ENCODE peak calls at places on chromosomes 1 and 21, in seven cellular contexts. F is osteoblast, D is IMR-90, M is cardiac fibroblast, O is fibroblast of pulmonary artery, E is heart right ventricle, K is endodermal cell. I is an unnamed sample.

GRCh38 chr1:156387899-156388813 is 19.1 kb downstream of the RHBG start:
- DNase-seq in F (peak), D (no peak), M (no peak), O (no peak), E (no peak), K (peak), I (peak)

GRCh38 chr1:224733021-224733911 is 117.1 kb downstream of the CNIH3 start:
- DNase-seq in F (no peak), D (peak), M (peak), O (peak), E (peak), K (no peak), I (no peak)

GRCh38 chr1:204837440-204838084 is 33.1 kb upstream of the NFASC start:
- DNase-seq in F (peak), D (peak), M (peak), O (peak), E (peak), K (peak), I (no peak)

GRCh38 chr1:109501644-109502367 is 7.7 kb downstream of the AMIGO1 start:
- DNase-seq in F (peak), D (no peak), M (no peak), O (no peak), E (no peak), K (no peak), I (no peak)

GRCh38 chr1:205410581-205411298 is 11.1 kb downstream of the LEMD1 start:
- DNase-seq in F (no peak), D (no peak), M (no peak), O (no peak), E (no peak), K (no peak), I (no peak)

GRCh38 chr1:86687595-86687994 is 16.8 kb upstream of the SH3GLB1 start:
- DNase-seq in F (peak), D (no peak), M (peak), O (peak), E (no peak), K (no peak), I (no peak)

GRCh38 chr1:33288976-33289857 is 31.7 kb downstream of the A3GALT2 start:
- DNase-seq in F (peak), D (no peak), M (no peak), O (no peak), E (no peak), K (no peak), I (peak)

GRCh38 chr1:228004887-228005462 is 1.8 kb upstream of the WNT3A start:
- DNase-seq in F (peak), D (no peak), M (no peak), O (no peak), E (no peak), K (peak), I (no peak)

GRCh38 chr1:179016694-179017382 is 8.9 kb upstream of the FAM20B start:
- DNase-seq in F (peak), D (peak), M (peak), O (peak), E (peak), K (no peak), I (peak)

GRCh38 chr21:33019885-33020557 is 5.7 kb upstream of the OLIG2 start:
- DNase-seq in F (peak), D (no peak), M (no peak), O (no peak), E (no peak), K (peak), I (no peak)

GRCh38 chr1:109904105-109904817 is 6.4 kb upstream of the CSF1 start:
- DNase-seq in F (peak), D (no peak), M (no peak), O (no peak), E (no peak), K (no peak), I (peak)

GRCh38 chr1:109631513-109632260 is 12.1 kb downstream of the AMPD2 start:
- DNase-seq in F (no peak), D (no peak), M (no peak), O (no peak), E (no peak), K (no peak), I (no peak)

GRCh38 chr1:27427329-27427728 is 34.9 kb downstream of the GPR3 start:
- DNase-seq in F (no peak), D (no peak), M (no peak), O (no peak), E (no peak), K (no peak), I (no peak)

GRCh38 chr21:41973861-41974751 is 20.3 kb upstream of the C2CD2 start:
- DNase-seq in F (peak), D (peak), M (no peak), O (peak), E (peak), K (peak), I (peak)

GRCh38 chr21:27362249-27362648 is 395.4 kb upstream of the ADAMTS5 start:
- DNase-seq in F (no peak), D (no peak), M (peak), O (no peak), E (no peak), K (no peak), I (no peak)

GRCh38 chr1:158686430-158687009 is at the start of gene SPTA1:
- DNase-seq in F (no peak), D (no peak), M (peak), O (peak), E (no peak), K (no peak), I (no peak)

GRCh38 chr1:169472759-169473158 is 13.0 kb downstream of the SLC19A2 start:
- DNase-seq in F (no peak), D (no peak), M (no peak), O (no peak), E (no peak), K (no peak), I (no peak)

GRCh38 chr1:67597336-67597735 is 87.7 kb upstream of the GADD45A start:
- DNase-seq in F (no peak), D (peak), M (no peak), O (no peak), E (no peak), K (no peak), I (no peak)

GRCh38 chr1:2840036-2840809 is 38.7 kb upstream of the TTC34 start:
- DNase-seq in F (no peak), D (no peak), M (no peak), O (no peak), E (no peak), K (no peak), I (peak)

GRCh38 chr1:205344010-205344808 is 12.5 kb downstream of the KLHDC8A start:
- DNase-seq in F (no peak), D (no peak), M (no peak), O (no peak), E (no peak), K (peak), I (peak)

GRCh38 chr1:99005142-99005491 is 456 bp upstream of the PLPPR5 start:
- DNase-seq in F (peak), D (no peak), M (no peak), O (no peak), E (no peak), K (peak), I (peak)

GRCh38 chr1:200837931-200838571 is 34.7 kb upstream of the GPR25 start:
- DNase-seq in F (no peak), D (peak), M (peak), O (peak), E (no peak), K (no peak), I (no peak)

GRCh38 chr1:240312872-240313271 is 221.2 kb downstream of the FMN2 start:
- DNase-seq in F (peak), D (peak), M (peak), O (peak), E (no peak), K (no peak), I (no peak)

GRCh38 chr1:19648689-19649088 is 4.6 kb downstream of the NBL1 start:
- DNase-seq in F (peak), D (no peak), M (peak), O (peak), E (no peak), K (peak), I (no peak)

GRCh38 chr1:20216574-20216973 is 30.3 kb upstream of the PLA2G2C start:
- DNase-seq in F (no peak), D (peak), M (peak), O (peak), E (no peak), K (peak), I (no peak)

GRCh38 chr21:31555741-31556191 is 103.7 kb upstream of the SOD1 start:
- DNase-seq in F (peak), D (no peak), M (no peak), O (no peak), E (no peak), K (peak), I (no peak)

GRCh38 chr1:232486006-232486405 is 143.9 kb downstream of the SIPA1L2 start:
- DNase-seq in F (no peak), D (peak), M (no peak), O (no peak), E (no peak), K (no peak), I (no peak)

DNA sequence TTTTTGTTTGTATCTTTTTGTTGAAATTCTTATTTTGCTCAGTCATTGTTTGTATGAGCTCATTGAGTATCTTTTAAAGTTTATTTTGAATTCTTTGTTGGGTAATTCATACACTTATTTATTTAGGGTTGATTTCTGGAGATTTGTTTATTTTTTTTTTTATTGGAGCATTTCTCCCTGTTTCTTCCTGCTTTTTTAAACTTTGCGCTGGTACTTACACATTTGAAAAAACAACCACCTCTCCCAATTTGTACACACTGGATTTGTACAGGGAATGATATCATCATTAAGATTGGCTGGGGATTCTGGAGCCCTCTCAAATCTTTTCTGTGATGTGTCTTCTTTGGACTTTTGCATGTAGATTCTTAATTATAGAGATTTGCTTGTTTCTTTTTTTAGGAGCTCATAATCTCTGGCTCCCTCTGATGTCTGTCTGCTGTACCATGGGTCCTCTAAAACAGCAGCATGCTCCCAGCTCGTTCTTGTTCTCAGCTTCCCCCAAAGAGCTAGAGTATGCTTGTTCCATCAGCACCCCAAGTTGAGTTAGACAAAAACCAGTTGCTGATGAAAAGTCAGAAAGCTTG is 310.7 kb downstream of the DUSP10 start:
- DNase-seq in F (peak), D (peak), M (peak), O (peak), E (no peak), K (no peak), I (no peak)
- TF ChIP-seq CTCF in F (peak), D (peak), M (peak), O (peak), E (peak), K (no peak), I (no peak)

GRCh38 chr1:44688760-44689446 is 14.4 kb downstream of the ARMH1 start:
- DNase-seq in F (no peak), D (no peak), M (no peak), O (no peak), E (no peak), K (no peak), I (peak)
- H3K4me3 ChIP-seq in F (no peak), D (no peak), M (no peak), O (no peak), E (no peak), K (no peak), I (no peak)

GRCh38 chr1:50684185-50684584 is 260.9 kb upstream of the DMRTA2 start:
- DNase-seq in F (no peak), D (no peak), M (no peak), O (no peak), E (no peak), K (no peak), I (no peak)
- TF ChIP-seq CTCF in F (no peak), D (no peak), M (no peak), O (peak), E (no peak), K (peak), I (no peak)

DNA sequence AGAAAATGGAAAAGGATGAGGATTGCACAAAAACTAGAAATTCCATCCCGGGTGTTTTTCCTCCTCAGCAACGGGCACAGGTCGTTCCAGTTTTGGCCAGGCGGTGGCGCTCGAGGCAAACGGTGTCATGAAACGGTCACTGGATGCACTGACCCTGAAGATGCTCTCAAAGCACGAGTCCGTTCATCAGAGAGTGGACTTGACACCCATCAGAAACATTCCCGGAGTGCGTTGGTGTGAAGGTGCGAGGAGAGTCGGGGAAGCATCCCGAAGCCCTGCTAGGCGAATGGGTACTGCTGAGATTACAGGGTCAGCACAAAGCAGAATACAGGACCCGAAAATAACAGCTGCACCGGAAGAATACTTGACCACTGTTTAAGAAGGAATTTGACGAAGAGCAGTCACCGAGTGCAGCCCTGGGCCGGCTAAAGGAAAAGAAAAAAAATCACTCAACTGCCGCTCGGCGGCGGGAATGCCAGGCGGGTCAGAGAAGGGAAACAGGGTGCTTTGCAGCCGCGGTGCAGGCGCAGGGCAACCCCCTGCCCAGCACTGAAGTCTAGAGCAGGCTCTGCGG is 71.7 kb upstream of the ETS2 start:
- DNase-seq in F (peak), D (peak), M (peak), O (peak), E (peak), K (peak), I (peak)
- H3K4me3 ChIP-seq in F (peak), D (peak), M (peak), O (peak), E (peak), K (peak), I (peak)